ENCODE peak calls at places on chromosomes 12 and 14, in nine cellular contexts. One of them, this sample, is unnamed.

GRCh38 chr14:54343276-54344121 is 53.3 kb upstream of the CDKN3 start:
- DNase-seq in HT1080: no peak
- DNase-seq in ELF-1: no peak
- DNase-seq in CD4-positive, alpha-beta T cell: no peak
- DNase-seq in T-helper 2 cell: no peak
- DNase-seq in progenitor cell of endocrine pancreas: no peak
- DNase-seq in effector memory CD8-positive, alpha-beta T cell: no peak
- DNase-seq in midbrain: no peak
- DNase-seq in activated CD8-positive, alpha-beta memory T cell treated with anti-CD3 and anti-CD28 coated beads for 48 hours: no peak
- DNase-seq in this sample: no peak

GRCh38 chr12:96401061-96401871 is 1.0 kb upstream of the CDK17 start:
- DNase-seq in ELF-1: peak; percentile 30
- DNase-seq in T-helper 2 cell: peak; percentile 13
- DNase-seq in progenitor cell of endocrine pancreas: no peak
- DNase-seq in HT1080: peak; percentile 87
- DNase-seq in effector memory CD8-positive, alpha-beta T cell: peak; percentile 31
- DNase-seq in activated CD8-positive, alpha-beta memory T cell treated with anti-CD3 and anti-CD28 coated beads for 48 hours: no peak
- DNase-seq in CD4-positive, alpha-beta T cell: no peak
- DNase-seq in midbrain: peak; percentile 77
- DNase-seq in this sample: peak; percentile 82

GRCh38 chr12:47858511-47859266 is 39.0 kb upstream of the HDAC7 start:
- DNase-seq in midbrain: no peak
- DNase-seq in ELF-1: no peak
- DNase-seq in progenitor cell of endocrine pancreas: no peak
- DNase-seq in HT1080: no peak
- DNase-seq in activated CD8-positive, alpha-beta memory T cell treated with anti-CD3 and anti-CD28 coated beads for 48 hours: no peak
- DNase-seq in T-helper 2 cell: no peak
- DNase-seq in CD4-positive, alpha-beta T cell: no peak
- DNase-seq in effector memory CD8-positive, alpha-beta T cell: no peak
- DNase-seq in this sample: no peak

GRCh38 chr14:102915292-102916110 is 7.0 kb upstream of the AMN start:
- DNase-seq in progenitor cell of endocrine pancreas: no peak
- DNase-seq in T-helper 2 cell: no peak
- DNase-seq in ELF-1: no peak
- DNase-seq in CD4-positive, alpha-beta T cell: no peak
- DNase-seq in effector memory CD8-positive, alpha-beta T cell: no peak
- DNase-seq in HT1080: no peak
- DNase-seq in activated CD8-positive, alpha-beta memory T cell treated with anti-CD3 and anti-CD28 coated beads for 48 hours: no peak
- DNase-seq in midbrain: no peak
- DNase-seq in this sample: no peak

GRCh38 chr14:73264896-73265720 is 27.8 kb downstream of the PAPLN start:
- DNase-seq in ELF-1: no peak
- DNase-seq in progenitor cell of endocrine pancreas: no peak
- DNase-seq in T-helper 2 cell: no peak
- DNase-seq in midbrain: no peak
- DNase-seq in HT1080: no peak
- DNase-seq in effector memory CD8-positive, alpha-beta T cell: no peak
- DNase-seq in CD4-positive, alpha-beta T cell: no peak
- DNase-seq in activated CD8-positive, alpha-beta memory T cell treated with anti-CD3 and anti-CD28 coated beads for 48 hours: no peak
- DNase-seq in this sample: no peak

GRCh38 chr12:75783093-75783877 is 248.3 kb downstream of the PHLDA1 start:
- DNase-seq in T-helper 2 cell: no peak
- DNase-seq in midbrain: no peak
- DNase-seq in progenitor cell of endocrine pancreas: no peak
- DNase-seq in HT1080: no peak
- DNase-seq in ELF-1: no peak
- DNase-seq in CD4-positive, alpha-beta T cell: no peak
- DNase-seq in activated CD8-positive, alpha-beta memory T cell treated with anti-CD3 and anti-CD28 coated beads for 48 hours: no peak
- DNase-seq in effector memory CD8-positive, alpha-beta T cell: no peak
- DNase-seq in this sample: no peak

GRCh38 chr12:3615862-3616261 is 124.9 kb downstream of the PRMT8 start:
- DNase-seq in HT1080: no peak
- DNase-seq in midbrain: no peak
- DNase-seq in progenitor cell of endocrine pancreas: no peak
- DNase-seq in CD4-positive, alpha-beta T cell: no peak
- DNase-seq in effector memory CD8-positive, alpha-beta T cell: no peak
- DNase-seq in activated CD8-positive, alpha-beta memory T cell treated with anti-CD3 and anti-CD28 coated beads for 48 hours: no peak
- DNase-seq in ELF-1: no peak
- DNase-seq in T-helper 2 cell: no peak
- DNase-seq in this sample: no peak

GRCh38 chr12:109047081-109047805 is 5.1 kb upstream of the USP30 start:
- DNase-seq in CD4-positive, alpha-beta T cell: no peak
- DNase-seq in midbrain: no peak
- DNase-seq in HT1080: peak; percentile 43
- DNase-seq in T-helper 2 cell: no peak
- DNase-seq in effector memory CD8-positive, alpha-beta T cell: no peak
- DNase-seq in progenitor cell of endocrine pancreas: no peak
- DNase-seq in activated CD8-positive, alpha-beta memory T cell treated with anti-CD3 and anti-CD28 coated beads for 48 hours: no peak
- DNase-seq in ELF-1: no peak
- DNase-seq in this sample: no peak

GRCh38 chr12:131950182-131950913 is 606 bp downstream of the EP400 start:
- DNase-seq in effector memory CD8-positive, alpha-beta T cell: peak; percentile 25
- DNase-seq in progenitor cell of endocrine pancreas: peak; percentile 40
- DNase-seq in midbrain: no peak
- DNase-seq in CD4-positive, alpha-beta T cell: no peak
- DNase-seq in HT1080: no peak
- DNase-seq in ELF-1: peak; percentile 35
- DNase-seq in T-helper 2 cell: peak; percentile 32
- DNase-seq in activated CD8-positive, alpha-beta memory T cell treated with anti-CD3 and anti-CD28 coated beads for 48 hours: no peak
- DNase-seq in this sample: no peak

GRCh38 chr14:56874375-56874774 is 64.1 kb upstream of the OTX2 start:
- DNase-seq in T-helper 2 cell: no peak
- DNase-seq in progenitor cell of endocrine pancreas: no peak
- DNase-seq in activated CD8-positive, alpha-beta memory T cell treated with anti-CD3 and anti-CD28 coated beads for 48 hours: no peak
- DNase-seq in HT1080: peak; percentile 35
- DNase-seq in ELF-1: peak; percentile 64
- DNase-seq in effector memory CD8-positive, alpha-beta T cell: no peak
- DNase-seq in midbrain: no peak
- DNase-seq in CD4-positive, alpha-beta T cell: no peak
- DNase-seq in this sample: no peak

GRCh38 chr14:96424104-96424989 is 32.4 kb downstream of the AK7 start:
- DNase-seq in midbrain: peak; percentile 78
- DNase-seq in activated CD8-positive, alpha-beta memory T cell treated with anti-CD3 and anti-CD28 coated beads for 48 hours: no peak
- DNase-seq in effector memory CD8-positive, alpha-beta T cell: peak; percentile 41
- DNase-seq in progenitor cell of endocrine pancreas: no peak
- DNase-seq in ELF-1: peak; percentile 13
- DNase-seq in HT1080: peak; percentile 72
- DNase-seq in CD4-positive, alpha-beta T cell: no peak
- DNase-seq in T-helper 2 cell: no peak
- DNase-seq in this sample: peak; percentile 38

GRCh38 chr12:57124259-57124877 is 3.9 kb upstream of the LRP1 start:
- DNase-seq in T-helper 2 cell: peak; percentile 60
- DNase-seq in HT1080: peak; percentile 64
- DNase-seq in midbrain: peak; percentile 86
- DNase-seq in effector memory CD8-positive, alpha-beta T cell: peak; percentile 75
- DNase-seq in activated CD8-positive, alpha-beta memory T cell treated with anti-CD3 and anti-CD28 coated beads for 48 hours: peak; percentile 47
- DNase-seq in progenitor cell of endocrine pancreas: peak; percentile 65
- DNase-seq in CD4-positive, alpha-beta T cell: peak; percentile 68
- DNase-seq in ELF-1: peak; percentile 83
- DNase-seq in this sample: peak; percentile 66

GRCh38 chr12:74780458-74781241 is 243.0 kb downstream of the ATXN7L3B start:
- DNase-seq in HT1080: peak; percentile 86
- DNase-seq in progenitor cell of endocrine pancreas: no peak
- DNase-seq in ELF-1: no peak
- DNase-seq in effector memory CD8-positive, alpha-beta T cell: no peak
- DNase-seq in midbrain: no peak
- DNase-seq in activated CD8-positive, alpha-beta memory T cell treated with anti-CD3 and anti-CD28 coated beads for 48 hours: no peak
- DNase-seq in T-helper 2 cell: no peak
- DNase-seq in CD4-positive, alpha-beta T cell: no peak
- DNase-seq in this sample: no peak

GRCh38 chr12:115507951-115508722 is 769.4 kb downstream of the MED13L start:
- DNase-seq in T-helper 2 cell: no peak
- DNase-seq in midbrain: peak; percentile 74
- DNase-seq in HT1080: no peak
- DNase-seq in effector memory CD8-positive, alpha-beta T cell: no peak
- DNase-seq in activated CD8-positive, alpha-beta memory T cell treated with anti-CD3 and anti-CD28 coated beads for 48 hours: no peak
- DNase-seq in progenitor cell of endocrine pancreas: no peak
- DNase-seq in ELF-1: peak; percentile 97
- DNase-seq in CD4-positive, alpha-beta T cell: no peak
- DNase-seq in this sample: no peak

GRCh38 chr14:80264698-80265097 is 53.4 kb upstream of the DIO2 start:
- DNase-seq in effector memory CD8-positive, alpha-beta T cell: no peak
- DNase-seq in progenitor cell of endocrine pancreas: no peak
- DNase-seq in activated CD8-positive, alpha-beta memory T cell treated with anti-CD3 and anti-CD28 coated beads for 48 hours: no peak
- DNase-seq in T-helper 2 cell: no peak
- DNase-seq in ELF-1: no peak
- DNase-seq in midbrain: no peak
- DNase-seq in HT1080: no peak
- DNase-seq in CD4-positive, alpha-beta T cell: no peak
- DNase-seq in this sample: no peak

GRCh38 chr12:92059976-92060375 is 85.7 kb downstream of the BTG1 start:
- DNase-seq in midbrain: no peak
- DNase-seq in ELF-1: no peak
- DNase-seq in T-helper 2 cell: no peak
- DNase-seq in effector memory CD8-positive, alpha-beta T cell: no peak
- DNase-seq in CD4-positive, alpha-beta T cell: no peak
- DNase-seq in activated CD8-positive, alpha-beta memory T cell treated with anti-CD3 and anti-CD28 coated beads for 48 hours: no peak
- DNase-seq in HT1080: peak; percentile 82
- DNase-seq in progenitor cell of endocrine pancreas: no peak
- DNase-seq in this sample: no peak

GRCh38 chr12:127008758-127009403 is 1258.1 kb upstream of the TMEM132C start:
- DNase-seq in activated CD8-positive, alpha-beta memory T cell treated with anti-CD3 and anti-CD28 coated beads for 48 hours: no peak
- DNase-seq in midbrain: no peak
- DNase-seq in ELF-1: no peak
- DNase-seq in progenitor cell of endocrine pancreas: no peak
- DNase-seq in CD4-positive, alpha-beta T cell: no peak
- DNase-seq in HT1080: no peak
- DNase-seq in T-helper 2 cell: no peak
- DNase-seq in effector memory CD8-positive, alpha-beta T cell: no peak
- DNase-seq in this sample: no peak

GRCh38 chr12:12209043-12209442 is 57.8 kb downstream of the LRP6 start:
- DNase-seq in midbrain: no peak
- DNase-seq in effector memory CD8-positive, alpha-beta T cell: no peak
- DNase-seq in HT1080: no peak
- DNase-seq in CD4-positive, alpha-beta T cell: no peak
- DNase-seq in progenitor cell of endocrine pancreas: no peak
- DNase-seq in T-helper 2 cell: no peak
- DNase-seq in ELF-1: no peak
- DNase-seq in activated CD8-positive, alpha-beta memory T cell treated with anti-CD3 and anti-CD28 coated beads for 48 hours: no peak
- DNase-seq in this sample: no peak

GRCh38 chr12:116524964-116525379 is 34.2 kb upstream of the MAP1LC3B2 start:
- DNase-seq in effector memory CD8-positive, alpha-beta T cell: no peak
- DNase-seq in progenitor cell of endocrine pancreas: no peak
- DNase-seq in activated CD8-positive, alpha-beta memory T cell treated with anti-CD3 and anti-CD28 coated beads for 48 hours: no peak
- DNase-seq in HT1080: peak; percentile 73
- DNase-seq in midbrain: no peak
- DNase-seq in ELF-1: peak; percentile 69
- DNase-seq in CD4-positive, alpha-beta T cell: no peak
- DNase-seq in T-helper 2 cell: no peak
- DNase-seq in this sample: no peak

GRCh38 chr12:120429368-120429767 is 8.5 kb upstream of the COX6A1 start:
- DNase-seq in ELF-1: peak; percentile 30
- DNase-seq in effector memory CD8-positive, alpha-beta T cell: no peak
- DNase-seq in CD4-positive, alpha-beta T cell: no peak
- DNase-seq in midbrain: no peak
- DNase-seq in activated CD8-positive, alpha-beta memory T cell treated with anti-CD3 and anti-CD28 coated beads for 48 hours: no peak
- DNase-seq in HT1080: no peak
- DNase-seq in T-helper 2 cell: no peak
- DNase-seq in progenitor cell of endocrine pancreas: no peak
- DNase-seq in this sample: no peak

GRCh38 chr12:31227401-31227981 is 98.5 kb downstream of the SINHCAF start:
- DNase-seq in midbrain: no peak
- DNase-seq in ELF-1: no peak
- DNase-seq in effector memory CD8-positive, alpha-beta T cell: no peak
- DNase-seq in activated CD8-positive, alpha-beta memory T cell treated with anti-CD3 and anti-CD28 coated beads for 48 hours: no peak
- DNase-seq in HT1080: no peak
- DNase-seq in progenitor cell of endocrine pancreas: no peak
- DNase-seq in T-helper 2 cell: no peak
- DNase-seq in CD4-positive, alpha-beta T cell: no peak
- DNase-seq in this sample: no peak

GRCh38 chr12:93773122-93773871 is 96.1 kb downstream of the CRADD start:
- DNase-seq in CD4-positive, alpha-beta T cell: no peak
- DNase-seq in HT1080: peak; percentile 78
- DNase-seq in progenitor cell of endocrine pancreas: no peak
- DNase-seq in effector memory CD8-positive, alpha-beta T cell: peak; percentile 24
- DNase-seq in ELF-1: no peak
- DNase-seq in T-helper 2 cell: peak; percentile 4
- DNase-seq in midbrain: no peak
- DNase-seq in activated CD8-positive, alpha-beta memory T cell treated with anti-CD3 and anti-CD28 coated beads for 48 hours: no peak
- DNase-seq in this sample: peak; percentile 26

GRCh38 chr14:58898655-58899316 is 261.0 kb downstream of the DACT1 start:
- DNase-seq in T-helper 2 cell: no peak
- DNase-seq in effector memory CD8-positive, alpha-beta T cell: no peak
- DNase-seq in progenitor cell of endocrine pancreas: no peak
- DNase-seq in midbrain: no peak
- DNase-seq in activated CD8-positive, alpha-beta memory T cell treated with anti-CD3 and anti-CD28 coated beads for 48 hours: no peak
- DNase-seq in HT1080: peak; percentile 94
- DNase-seq in ELF-1: no peak
- DNase-seq in CD4-positive, alpha-beta T cell: no peak
- DNase-seq in this sample: no peak

GRCh38 chr14:58637391-58638230 is at the start of gene DACT1:
- DNase-seq in HT1080: no peak
- DNase-seq in midbrain: peak; percentile 69
- DNase-seq in activated CD8-positive, alpha-beta memory T cell treated with anti-CD3 and anti-CD28 coated beads for 48 hours: peak; percentile 18
- DNase-seq in T-helper 2 cell: peak; percentile 26
- DNase-seq in CD4-positive, alpha-beta T cell: peak; percentile 28
- DNase-seq in ELF-1: peak; percentile 67
- DNase-seq in effector memory CD8-positive, alpha-beta T cell: no peak
- DNase-seq in progenitor cell of endocrine pancreas: peak; percentile 63
- DNase-seq in this sample: peak; percentile 23

GRCh38 chr12:122909442-122910288 is 13.7 kb upstream of the VPS37B start:
- DNase-seq in activated CD8-positive, alpha-beta memory T cell treated with anti-CD3 and anti-CD28 coated beads for 48 hours: no peak
- DNase-seq in T-helper 2 cell: no peak
- DNase-seq in effector memory CD8-positive, alpha-beta T cell: no peak
- DNase-seq in HT1080: no peak
- DNase-seq in midbrain: peak; percentile 71
- DNase-seq in ELF-1: peak; percentile 77
- DNase-seq in progenitor cell of endocrine pancreas: no peak
- DNase-seq in CD4-positive, alpha-beta T cell: no peak
- DNase-seq in this sample: no peak

GRCh38 chr12:123034865-123035264 is 54.4 kb downstream of the ARL6IP4 start:
- DNase-seq in midbrain: no peak
- DNase-seq in T-helper 2 cell: no peak
- DNase-seq in ELF-1: no peak
- DNase-seq in progenitor cell of endocrine pancreas: no peak
- DNase-seq in HT1080: peak; percentile 80
- DNase-seq in effector memory CD8-positive, alpha-beta T cell: no peak
- DNase-seq in activated CD8-positive, alpha-beta memory T cell treated with anti-CD3 and anti-CD28 coated beads for 48 hours: no peak
- DNase-seq in CD4-positive, alpha-beta T cell: no peak
- DNase-seq in this sample: no peak

GRCh38 chr14:30874120-30874998 is at the start of gene COCH:
- DNase-seq in ELF-1: peak; percentile 65
- DNase-seq in CD4-positive, alpha-beta T cell: no peak
- DNase-seq in activated CD8-positive, alpha-beta memory T cell treated with anti-CD3 and anti-CD28 coated beads for 48 hours: no peak
- DNase-seq in effector memory CD8-positive, alpha-beta T cell: no peak
- DNase-seq in midbrain: no peak
- DNase-seq in progenitor cell of endocrine pancreas: peak; percentile 64
- DNase-seq in HT1080: no peak
- DNase-seq in T-helper 2 cell: peak; percentile 8
- DNase-seq in this sample: peak; percentile 21

GRCh38 chr12:69068431-69068830 is 135.5 kb upstream of the CPM start:
- DNase-seq in activated CD8-positive, alpha-beta memory T cell treated with anti-CD3 and anti-CD28 coated beads for 48 hours: no peak
- DNase-seq in midbrain: no peak
- DNase-seq in CD4-positive, alpha-beta T cell: no peak
- DNase-seq in effector memory CD8-positive, alpha-beta T cell: no peak
- DNase-seq in T-helper 2 cell: no peak
- DNase-seq in HT1080: peak; percentile 90
- DNase-seq in ELF-1: no peak
- DNase-seq in progenitor cell of endocrine pancreas: no peak
- DNase-seq in this sample: no peak